ENCODE peak calls at places on chromosomes 13 and 19, in seven cellular contexts. One of them, this sample, is unnamed.

GRCh38 chr13:28047784-28048388 is 52.5 kb downstream of the FLT3 start:
- DNase-seq in heart left ventricle: no peak
- DNase-seq in NCI-H2029 treated with DMSO at 0.1 percent for 48 hours: no peak
- DNase-seq in naive thymus-derived CD4-positive, alpha-beta T cell: no peak
- DNase-seq in T-helper 1 cell: no peak
- DNase-seq in KG1: peak
- DNase-seq in type B pancreatic cell: no peak
- DNase-seq in this sample: no peak

GRCh38 chr13:23741879-23742510 is 147.2 kb downstream of the MIPEP start:
- DNase-seq in heart left ventricle: no peak
- DNase-seq in NCI-H2029 treated with DMSO at 0.1 percent for 48 hours: no peak
- DNase-seq in naive thymus-derived CD4-positive, alpha-beta T cell: no peak
- DNase-seq in T-helper 1 cell: no peak
- DNase-seq in KG1: no peak
- DNase-seq in type B pancreatic cell: no peak
- DNase-seq in this sample: no peak

GRCh38 chr19:15730538-15730937 is 2.7 kb downstream of the OR10H2 start:
- DNase-seq in heart left ventricle: no peak
- DNase-seq in NCI-H2029 treated with DMSO at 0.1 percent for 48 hours: no peak
- DNase-seq in naive thymus-derived CD4-positive, alpha-beta T cell: no peak
- DNase-seq in T-helper 1 cell: no peak
- DNase-seq in KG1: no peak
- DNase-seq in type B pancreatic cell: no peak
- DNase-seq in this sample: no peak

GRCh38 chr13:72666391-72666790 is 61.0 kb downstream of the MZT1 start:
- DNase-seq in heart left ventricle: no peak
- DNase-seq in NCI-H2029 treated with DMSO at 0.1 percent for 48 hours: no peak
- DNase-seq in naive thymus-derived CD4-positive, alpha-beta T cell: no peak
- DNase-seq in T-helper 1 cell: no peak
- DNase-seq in KG1: no peak
- DNase-seq in type B pancreatic cell: no peak
- DNase-seq in this sample: no peak

GRCh38 chr13:113364933-113365371 is 1.0 kb upstream of the GRTP1 start:
- DNase-seq in heart left ventricle: no peak
- DNase-seq in NCI-H2029 treated with DMSO at 0.1 percent for 48 hours: no peak
- DNase-seq in naive thymus-derived CD4-positive, alpha-beta T cell: no peak
- DNase-seq in T-helper 1 cell: no peak
- DNase-seq in KG1: no peak
- DNase-seq in type B pancreatic cell: peak
- DNase-seq in this sample: no peak

GRCh38 chr13:41505209-41505835 is 48.0 kb downstream of the RGCC start:
- DNase-seq in heart left ventricle: no peak
- DNase-seq in NCI-H2029 treated with DMSO at 0.1 percent for 48 hours: no peak
- DNase-seq in naive thymus-derived CD4-positive, alpha-beta T cell: no peak
- DNase-seq in T-helper 1 cell: no peak
- DNase-seq in KG1: no peak
- DNase-seq in type B pancreatic cell: no peak
- DNase-seq in this sample: no peak

GRCh38 chr19:51777570-51778460 is 16.8 kb downstream of the FPR2 start:
- DNase-seq in heart left ventricle: peak
- DNase-seq in NCI-H2029 treated with DMSO at 0.1 percent for 48 hours: peak
- DNase-seq in naive thymus-derived CD4-positive, alpha-beta T cell: no peak
- DNase-seq in T-helper 1 cell: no peak
- DNase-seq in KG1: peak
- DNase-seq in type B pancreatic cell: no peak
- DNase-seq in this sample: no peak

GRCh38 chr13:23615677-23616076 is 45.5 kb downstream of the TNFRSF19 start:
- DNase-seq in heart left ventricle: no peak
- DNase-seq in NCI-H2029 treated with DMSO at 0.1 percent for 48 hours: no peak
- DNase-seq in naive thymus-derived CD4-positive, alpha-beta T cell: no peak
- DNase-seq in T-helper 1 cell: no peak
- DNase-seq in KG1: no peak
- DNase-seq in type B pancreatic cell: no peak
- DNase-seq in this sample: no peak

GRCh38 chr19:34662919-34663318 is 14.0 kb downstream of the SCGB2B2 start:
- DNase-seq in heart left ventricle: no peak
- DNase-seq in NCI-H2029 treated with DMSO at 0.1 percent for 48 hours: peak
- DNase-seq in naive thymus-derived CD4-positive, alpha-beta T cell: no peak
- DNase-seq in T-helper 1 cell: no peak
- DNase-seq in KG1: no peak
- DNase-seq in type B pancreatic cell: no peak
- DNase-seq in this sample: no peak

GRCh38 chr19:4589579-4590410 is 30.3 kb upstream of the SEMA6B start:
- DNase-seq in heart left ventricle: peak
- DNase-seq in NCI-H2029 treated with DMSO at 0.1 percent for 48 hours: no peak
- DNase-seq in naive thymus-derived CD4-positive, alpha-beta T cell: no peak
- DNase-seq in T-helper 1 cell: no peak
- DNase-seq in KG1: no peak
- DNase-seq in type B pancreatic cell: no peak
- DNase-seq in this sample: no peak

GRCh38 chr13:57716295-57716694 is 84.8 kb downstream of the PCDH17 start:
- DNase-seq in heart left ventricle: no peak
- DNase-seq in NCI-H2029 treated with DMSO at 0.1 percent for 48 hours: no peak
- DNase-seq in naive thymus-derived CD4-positive, alpha-beta T cell: no peak
- DNase-seq in T-helper 1 cell: no peak
- DNase-seq in KG1: no peak
- DNase-seq in type B pancreatic cell: no peak
- DNase-seq in this sample: no peak

GRCh38 chr19:56170261-56170660 is 5.5 kb upstream of the GALP start:
- DNase-seq in heart left ventricle: no peak
- DNase-seq in NCI-H2029 treated with DMSO at 0.1 percent for 48 hours: peak
- DNase-seq in naive thymus-derived CD4-positive, alpha-beta T cell: no peak
- DNase-seq in T-helper 1 cell: no peak
- DNase-seq in KG1: no peak
- DNase-seq in type B pancreatic cell: no peak
- DNase-seq in this sample: no peak

GRCh38 chr19:56120371-56121179 is 520 bp downstream of the ZNF787 start:
- DNase-seq in heart left ventricle: peak
- DNase-seq in NCI-H2029 treated with DMSO at 0.1 percent for 48 hours: no peak
- DNase-seq in naive thymus-derived CD4-positive, alpha-beta T cell: peak
- DNase-seq in T-helper 1 cell: peak
- DNase-seq in KG1: peak
- DNase-seq in type B pancreatic cell: peak
- DNase-seq in this sample: peak

GRCh38 chr13:38743499-38743898 is 56.6 kb downstream of the FREM2 start:
- DNase-seq in heart left ventricle: no peak
- DNase-seq in NCI-H2029 treated with DMSO at 0.1 percent for 48 hours: no peak
- DNase-seq in naive thymus-derived CD4-positive, alpha-beta T cell: no peak
- DNase-seq in T-helper 1 cell: no peak
- DNase-seq in KG1: no peak
- DNase-seq in type B pancreatic cell: no peak
- DNase-seq in this sample: no peak